ENCODE peak calls at places on chromosomes 7 and 10, in seven cellular contexts. T is upper lobe of left lung, P is left ventricle myocardium inferior, N is GM23338, H is upper lobe of right lung, M is colonic mucosa, A is esophagus squamous epithelium. X is an unnamed sample. For H3K4me1, the result is how much of the 10 kb centered on the place peaks cover.

GRCh38 chr10:2145486-2145885 is 408.2 kb upstream of the ADARB2 start:
- DNase-seq in T (no peak), P (no peak), N (peak), M (no peak), A (no peak), H (no peak), X (no peak)

GRCh38 chr10:48536916-48537890 is 67.7 kb downstream of the ARHGAP22 start:
- DNase-seq in N (peak), M (peak), T (no peak), H (no peak), A (no peak), P (no peak), X (no peak)

GRCh38 chr10:33334170-33334838 is at the start of gene NRP1:
- DNase-seq in A (no peak), T (peak), N (peak), P (peak), M (peak), H (peak), X (no peak)

GRCh38 chr7:51647931-51648351 is 331.3 kb upstream of the COBL start:
- DNase-seq in M (peak), P (no peak), A (no peak), N (peak), T (no peak), H (no peak), X (no peak)

GRCh38 chr7:114630186-114630824 is 215.7 kb downstream of the FOXP2 start:
- DNase-seq in T (no peak), H (no peak), M (no peak), P (no peak), N (peak), A (no peak), X (no peak)

GRCh38 chr7:20408467-20408826 is 77.7 kb downstream of the ITGB8 start:
- DNase-seq in H (no peak), A (no peak), T (no peak), P (peak), M (no peak), N (no peak), X (no peak)

GRCh38 chr7:5348134-5349004 is 65.6 kb downstream of the SLC29A4 start:
- DNase-seq in T (peak), N (peak), H (no peak), P (no peak), M (no peak), A (no peak), X (no peak)

GRCh38 chr7:23261843-23262452 is 15.4 kb downstream of the GPNMB start:
- DNase-seq in H (no peak), M (peak), P (peak), A (no peak), T (no peak), N (peak), X (peak)

GRCh38 chr10:49272251-49273081 is 26.5 kb upstream of the C10orf71 start:
- DNase-seq in T (peak), M (no peak), A (no peak), P (peak), N (no peak), H (no peak), X (no peak)

GRCh38 chr7:23228412-23228811 is 18.2 kb upstream of the GPNMB start:
- DNase-seq in T (no peak), H (no peak), M (no peak), A (no peak), P (no peak), N (no peak), X (no peak)

GRCh38 chr7:129550673-129551360 is 48.5 kb downstream of the SMKR1 start:
- DNase-seq in A (no peak), H (no peak), P (no peak), M (no peak), N (no peak), T (no peak), X (no peak)

GRCh38 chr7:100413286-100413685 is 15.2 kb downstream of the ZCWPW1 start:
- DNase-seq in T (no peak), M (no peak), N (no peak), A (no peak), P (no peak), H (no peak), X (no peak)

GRCh38 chr7:134004829-134005505 is 122.2 kb upstream of the LRGUK start:
- DNase-seq in P (no peak), N (no peak), M (no peak), H (no peak), T (no peak), A (no peak), X (no peak)

GRCh38 chr7:41816111-41816510 is 113.2 kb upstream of the INHBA start:
- DNase-seq in T (no peak), P (no peak), M (no peak), N (no peak), H (no peak), A (no peak), X (no peak)

GRCh38 chr10:77420942-77421523 is 216.6 kb downstream of the KCNMA1 start:
- DNase-seq in M (no peak), H (no peak), A (no peak), P (no peak), N (no peak), T (no peak), X (no peak)

GRCh38 chr10:79405221-79405994 is 40.0 kb downstream of the ZCCHC24 start:
- DNase-seq in T (no peak), M (no peak), A (no peak), N (no peak), P (no peak), H (peak), X (no peak)

GRCh38 chr10:86716466-86716865 is 40.0 kb upstream of the BMPR1A start:
- DNase-seq in A (no peak), H (no peak), P (no peak), N (no peak), T (no peak), M (no peak), X (no peak)

GRCh38 chr7:70135656-70136055 is 537.4 kb downstream of the AUTS2 start:
- DNase-seq in T (no peak), A (no peak), P (no peak), H (no peak), M (no peak), N (no peak), X (no peak)

GRCh38 chr7:44477063-44477830 is 13.2 kb downstream of the NUDCD3 start:
- DNase-seq in P (peak), N (peak), T (no peak), A (no peak), H (no peak), M (peak), X (peak)

GRCh38 chr7:14521183-14521582 is 381.4 kb downstream of the DGKB start:
- DNase-seq in P (no peak), N (no peak), T (no peak), A (no peak), H (no peak), M (no peak), X (no peak)

GRCh38 chr10:35172574-35172973 is 45.9 kb downstream of the CREM start:
- DNase-seq in T (no peak), M (no peak), N (no peak), H (no peak), A (no peak), P (peak), X (no peak)

GRCh38 chr7:119482209-119482608 is 790.8 kb upstream of the KCND2 start:
- DNase-seq in N (peak), H (no peak), T (peak), P (no peak), A (no peak), M (no peak), X (no peak)

GRCh38 chr7:21562385-21562784 is 19.5 kb downstream of the DNAH11 start:
- DNase-seq in N (no peak), T (no peak), M (no peak), P (no peak), H (no peak), A (no peak), X (no peak)

GRCh38 chr7:31493714-31494181 is 20.1 kb upstream of the ITPRID1 start:
- DNase-seq in P (no peak), T (no peak), N (peak), H (no peak), A (no peak), M (peak), X (no peak)

GRCh38 chr7:82805527-82805960 is 357.1 kb downstream of the PCLO start:
- DNase-seq in A (no peak), N (peak), T (no peak), M (no peak), H (no peak), P (no peak), X (no peak)

DNA sequence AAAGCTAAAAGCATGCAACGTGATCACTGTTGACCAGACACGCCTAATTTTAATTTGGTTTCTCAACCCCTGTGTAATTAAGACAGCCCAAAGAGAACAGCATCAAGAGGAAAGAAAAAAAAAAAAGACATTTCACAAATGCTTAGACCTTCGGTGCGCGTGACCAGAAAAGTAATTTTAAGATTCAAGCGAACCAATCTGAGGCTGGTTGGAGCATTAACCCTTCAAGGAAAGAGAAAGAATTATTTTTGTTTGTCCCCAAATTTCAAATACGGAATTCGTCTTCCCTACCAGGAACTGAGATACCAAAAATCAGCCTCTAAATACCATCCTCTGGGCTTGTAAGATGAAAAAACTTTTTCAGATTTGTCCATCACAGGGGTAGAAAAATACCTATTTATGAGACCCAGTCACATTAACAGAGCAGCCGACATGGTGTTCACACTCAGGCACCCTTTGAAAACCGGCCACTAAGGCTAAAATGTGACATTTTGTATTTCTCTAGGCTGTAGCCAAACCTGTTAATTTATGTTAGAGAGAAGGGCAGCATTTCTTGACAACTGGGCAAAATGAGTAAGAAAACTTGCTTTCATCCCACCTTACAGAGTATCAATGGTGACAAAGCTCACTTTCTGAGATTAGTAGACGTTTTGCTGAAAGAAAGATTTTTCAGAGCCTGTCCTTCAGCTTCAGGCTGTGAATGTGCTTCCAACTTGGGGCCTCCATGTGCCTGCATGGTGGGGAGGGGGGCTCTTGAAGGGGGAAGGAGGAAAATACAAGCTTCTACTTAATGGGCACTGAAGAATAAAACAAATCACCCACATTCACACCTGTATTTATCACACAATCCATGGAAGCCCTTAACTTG is 179.9 kb upstream of the KLF14 start:
- DNase-seq in T (no peak), H (no peak), P (no peak), A (no peak), N (no peak), M (no peak), X (no peak)
- H3K4me1 ChIP-seq in T (half or more), H (half or more), P (half or more), A (half or more), N (under half), M (under half), X (half or more)

DNA sequence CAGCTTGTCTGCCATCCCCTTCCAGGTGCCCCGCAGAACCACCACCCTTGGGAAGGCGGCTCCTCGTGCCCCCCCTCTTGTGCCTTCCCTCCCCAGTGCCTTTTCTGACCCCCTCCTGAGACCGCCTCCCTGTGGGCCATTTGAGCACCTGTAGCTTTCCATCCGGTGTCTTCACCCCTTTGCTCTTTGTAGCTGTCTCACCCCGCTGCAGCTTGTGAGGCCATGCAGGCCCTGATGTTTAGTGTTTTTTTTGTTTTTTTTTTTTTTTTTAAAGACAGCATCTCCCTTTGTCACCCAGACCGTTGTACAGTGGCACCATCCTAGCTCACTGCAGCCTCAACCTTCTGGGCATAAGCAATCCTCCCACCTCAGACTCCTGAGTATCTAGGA is 52.5 kb downstream of the CUX1 start:
- DNase-seq in P (no peak), T (no peak), A (no peak), H (no peak), N (no peak), M (no peak), X (no peak)
- H3K27ac ChIP-seq in P (no peak), T (peak), A (peak), H (peak), N (peak), M (peak), X (no peak)

GRCh38 chr7:142091957-142092356 is 19.6 kb upstream of the MGAM2 start:
- DNase-seq in A (no peak), N (no peak), M (no peak), P (no peak), T (no peak), H (no peak), X (no peak)

GRCh38 chr7:142097571-142097970 is 13.9 kb upstream of the MGAM2 start:
- DNase-seq in T (no peak), A (no peak), M (no peak), P (no peak), H (no peak), N (no peak), X (no peak)

GRCh38 chr7:142100634-142101033 is 10.9 kb upstream of the MGAM2 start:
- DNase-seq in N (no peak), H (no peak), T (no peak), M (no peak), P (no peak), A (no peak), X (no peak)

GRCh38 chr7:142098004-142098403 is 13.5 kb upstream of the MGAM2 start:
- DNase-seq in A (no peak), T (no peak), H (no peak), P (no peak), M (no peak), N (no peak), X (no peak)

GRCh38 chr7:142094861-142095260 is 16.7 kb upstream of the MGAM2 start:
- DNase-seq in T (no peak), M (no peak), A (no peak), P (no peak), N (no peak), H (no peak), X (no peak)
- H3K4me3 ChIP-seq in T (no peak), M (no peak), A (no peak), P (no peak), N (no peak), H (no peak), X (no peak)

DNA sequence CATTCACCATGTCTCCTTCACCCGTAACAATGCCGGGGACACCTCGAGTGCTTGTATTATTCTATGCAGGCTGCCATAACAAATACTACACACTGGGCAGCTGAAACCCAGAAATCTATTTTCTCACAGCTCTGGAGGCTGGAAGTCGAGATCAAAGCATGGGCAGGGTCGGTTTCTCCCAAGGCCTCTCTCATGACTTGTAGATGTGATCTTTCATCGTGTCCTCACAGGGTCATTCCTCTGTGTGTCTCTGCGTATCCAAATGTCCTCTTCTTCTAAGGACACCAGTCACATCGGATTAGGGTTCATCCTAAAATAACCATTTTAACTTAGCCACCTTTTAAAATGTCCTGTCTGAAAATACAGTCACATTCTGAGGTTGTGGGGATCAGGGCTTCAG is 303.5 kb downstream of the KLF6 start:
- DNase-seq in N (no peak), T (no peak), P (no peak), H (no peak), M (no peak), A (no peak), X (no peak)
- H3K4me1 ChIP-seq in N (under half), T (under half), P (under half), H (under half), M (under half), A (under half), X (under half)

DNA sequence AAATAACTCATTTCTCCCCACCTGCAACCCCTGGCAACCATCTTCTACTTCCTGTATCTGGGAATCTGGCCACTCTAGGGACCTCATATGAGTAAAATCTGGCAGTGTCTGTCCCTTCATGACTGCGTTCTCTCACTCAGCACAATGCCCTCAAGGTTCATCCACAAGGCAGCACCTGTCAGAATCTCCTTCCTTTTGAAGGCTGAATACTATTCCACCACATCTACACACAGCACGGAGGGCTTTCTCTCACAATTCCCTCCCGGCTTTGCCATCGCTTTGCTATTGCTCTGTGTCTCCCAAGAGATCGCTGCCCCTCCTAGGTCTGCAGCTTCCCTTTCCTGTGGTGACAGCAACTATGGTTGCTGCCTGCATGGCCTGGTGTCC is 174.7 kb upstream of the RHEB start:
- DNase-seq in A (no peak), H (no peak), P (no peak), N (no peak), T (no peak), M (no peak), X (no peak)
- H3K27ac ChIP-seq in A (no peak), H (no peak), P (peak), N (no peak), T (peak), M (no peak), X (no peak)

DNA sequence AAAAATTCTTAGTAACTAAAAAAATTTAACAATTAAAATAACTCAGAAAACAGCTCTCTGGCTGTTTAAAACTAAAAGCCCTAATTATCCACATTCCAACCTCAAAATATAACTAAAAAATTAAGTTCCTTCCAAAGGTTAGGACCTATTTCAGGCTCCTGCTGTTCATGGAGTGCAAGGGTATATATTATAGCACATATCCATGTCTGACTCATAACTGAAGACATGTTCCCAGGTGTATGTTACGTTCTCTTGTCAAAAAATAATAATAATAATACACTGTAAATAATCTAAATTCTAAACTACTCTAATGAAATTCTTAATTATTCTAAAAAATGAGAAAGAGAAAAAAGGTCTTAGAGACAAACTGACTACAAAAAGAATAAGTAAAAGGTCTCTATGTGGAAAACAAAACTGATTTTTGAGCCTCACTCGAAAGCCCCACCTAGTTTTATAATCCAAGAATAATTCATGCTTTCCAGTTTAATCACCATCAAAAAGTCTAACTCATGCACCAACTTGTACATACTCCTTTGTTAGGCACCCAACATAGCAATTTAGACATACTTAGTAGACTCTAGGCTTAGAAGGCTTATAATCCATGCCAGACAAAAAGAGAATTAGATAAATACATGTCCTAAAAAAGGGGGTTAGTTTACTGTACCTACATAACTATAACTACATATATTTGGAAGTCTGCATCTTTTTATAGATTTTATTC is 171.4 kb downstream of the KMT2E start:
- DNase-seq in T (no peak), A (no peak), N (no peak), H (no peak), P (no peak), M (no peak), X (no peak)
- H3K4me3 ChIP-seq in T (no peak), A (no peak), N (no peak), H (no peak), P (no peak), M (no peak), X (no peak)

DNA sequence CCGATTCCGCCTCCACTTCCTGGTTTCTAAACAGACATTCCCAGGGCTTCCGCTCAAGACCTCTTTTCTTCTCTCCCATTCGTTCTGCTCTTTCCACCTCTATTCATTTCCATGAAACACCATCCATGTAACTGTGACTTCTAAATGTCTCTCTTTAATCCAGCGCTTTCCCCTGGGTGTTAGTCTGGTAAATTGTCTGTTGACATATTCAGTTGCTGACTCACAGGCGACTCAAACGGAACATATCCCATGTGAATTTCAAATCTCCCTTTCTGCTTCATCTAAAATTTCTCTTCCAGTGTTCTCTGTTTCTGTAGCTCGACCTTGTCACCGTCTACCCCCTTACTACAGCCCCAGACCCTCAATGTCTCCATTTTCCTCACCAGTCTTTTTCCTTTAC is 119.1 kb downstream of the PFKFB3 start:
- DNase-seq in N (no peak), A (no peak), P (no peak), M (no peak), T (no peak), H (no peak), X (no peak)
- H3K4me1 ChIP-seq in N (under half), A (under half), P (under half), M (under half), T (under half), H (under half), X (under half)

X was measured in effector memory CD4-positive, alpha-beta T cell.